ENCODE peak calls at places on chromosomes 4 and X, in five cellular contexts. N is bronchial epithelial cell; H is RKO; M is lung microvascular endothelial cell; O is activated T-cell treated with anti-CD3 and anti-CD28 coated beads, Interleukin-2, amount 50 U/mL, for 72 hours. K is an unnamed sample.

GRCh38 chr4:185412412-185412811 is 13.4 kb downstream of the UFSP2 start:
- DNase-seq in N (no peak), H (no peak), M (peak; percentile 87), O (no peak), K (no peak)

GRCh38 chrX:13658602-13659001 is 5.7 kb downstream of the TCEANC start:
- DNase-seq in N (peak; percentile 50), H (peak; percentile 73), M (peak; percentile 60), O (no peak), K (peak; percentile 60)

GRCh38 chrX:19857131-19857530 is 30.3 kb downstream of the SH3KBP1 start:
- DNase-seq in N (no peak), H (no peak), M (no peak), O (no peak), K (no peak)

GRCh38 chrX:49163555-49164419 is 1.2 kb downstream of the MAGIX start:
- DNase-seq in N (peak; percentile 57), H (peak; percentile 86), M (peak; percentile 85), O (peak; percentile 84), K (peak; percentile 81)

GRCh38 chr4:74228691-74229640 is 71.0 kb downstream of the MTHFD2L start:
- DNase-seq in N (peak; percentile 76), H (peak; percentile 74), M (peak; percentile 87), O (peak; percentile 80), K (peak; percentile 59)

GRCh38 chrX:101595739-101596419 is 21.9 kb downstream of the ARMCX6 start:
- DNase-seq in N (peak; percentile 53), H (peak; percentile 76), M (peak; percentile 73), O (peak; percentile 24), K (peak; percentile 53)

GRCh38 chr4:80243274-80244018 is 23.0 kb upstream of the FGF5 start:
- DNase-seq in N (no peak), H (no peak), M (no peak), O (no peak), K (no peak)

GRCh38 chrX:7586126-7586525 is 256.8 kb upstream of the VCX start:
- DNase-seq in N (peak; percentile 35), H (peak; percentile 38), M (peak; percentile 34), O (no peak), K (no peak)

GRCh38 chrX:45309801-45310200 is 109.1 kb upstream of the DIPK2B start:
- DNase-seq in N (no peak), H (no peak), M (no peak), O (no peak), K (no peak)

GRCh38 chrX:153791104-153791852 is 2.9 kb downstream of the IDH3G start:
- DNase-seq in N (no peak), H (no peak), M (no peak), O (no peak), K (no peak)

GRCh38 chrX:12955882-12956703 is 18.8 kb upstream of the TMSB4X start:
- DNase-seq in N (peak; percentile 66), H (peak; percentile 13), M (peak; percentile 82), O (peak; percentile 84), K (peak; percentile 86)

GRCh38 chr4:182339246-182339645 is 96.0 kb downstream of the TENM3 start:
- DNase-seq in N (no peak), H (no peak), M (no peak), O (no peak), K (no peak)

K was measured in naive B cell.